ENCODE peak calls at places on chromosomes 11 and 22, in nine cellular contexts. One of them, this sample, is unnamed.

GRCh38 chr22:46010177-46010867 is 33.4 kb upstream of the WNT7B start:
- DNase-seq in testis: no peak
- DNase-seq in suprapubic skin: peak
- DNase-seq in breast epithelium: no peak
- DNase-seq in Panc1: no peak
- DNase-seq in cardiac fibroblast: peak
- DNase-seq in lung: no peak
- DNase-seq in pancreas: no peak
- DNase-seq in IMR-90: peak
- DNase-seq in this sample: no peak

GRCh38 chr11:116427903-116428637 is 344.7 kb downstream of the BUD13 start:
- DNase-seq in testis: peak
- DNase-seq in suprapubic skin: no peak
- DNase-seq in breast epithelium: no peak
- DNase-seq in Panc1: no peak
- DNase-seq in cardiac fibroblast: no peak
- DNase-seq in lung: no peak
- DNase-seq in pancreas: no peak
- DNase-seq in IMR-90: no peak
- DNase-seq in this sample: no peak

GRCh38 chr22:49004484-49005399 is 822.9 kb downstream of the BRD1 start:
- DNase-seq in testis: no peak
- DNase-seq in suprapubic skin: no peak
- DNase-seq in breast epithelium: no peak
- DNase-seq in Panc1: no peak
- DNase-seq in cardiac fibroblast: no peak
- DNase-seq in lung: no peak
- DNase-seq in pancreas: no peak
- DNase-seq in IMR-90: no peak
- DNase-seq in this sample: no peak

GRCh38 chr11:33044281-33044680 is 4.9 kb downstream of the TCP11L1 start:
- DNase-seq in testis: no peak
- DNase-seq in suprapubic skin: no peak
- DNase-seq in breast epithelium: no peak
- DNase-seq in Panc1: no peak
- DNase-seq in cardiac fibroblast: peak
- DNase-seq in lung: no peak
- DNase-seq in pancreas: no peak
- DNase-seq in IMR-90: peak
- DNase-seq in this sample: no peak

GRCh38 chr22:49968831-49969661 is 8.5 kb downstream of the PIM3 start:
- DNase-seq in testis: no peak
- DNase-seq in suprapubic skin: peak
- DNase-seq in breast epithelium: peak
- DNase-seq in Panc1: no peak
- DNase-seq in cardiac fibroblast: no peak
- DNase-seq in lung: no peak
- DNase-seq in pancreas: peak
- DNase-seq in IMR-90: no peak
- DNase-seq in this sample: no peak

GRCh38 chr11:90434858-90435257 is 212.0 kb upstream of the CHORDC1 start:
- DNase-seq in testis: peak
- DNase-seq in suprapubic skin: no peak
- DNase-seq in breast epithelium: no peak
- DNase-seq in Panc1: no peak
- DNase-seq in cardiac fibroblast: no peak
- DNase-seq in lung: no peak
- DNase-seq in pancreas: no peak
- DNase-seq in IMR-90: no peak
- DNase-seq in this sample: peak

GRCh38 chr11:32396991-32397390 is 38.3 kb downstream of the WT1 start:
- DNase-seq in testis: no peak
- DNase-seq in suprapubic skin: no peak
- DNase-seq in breast epithelium: no peak
- DNase-seq in Panc1: no peak
- DNase-seq in cardiac fibroblast: peak
- DNase-seq in lung: no peak
- DNase-seq in pancreas: no peak
- DNase-seq in IMR-90: no peak
- DNase-seq in this sample: no peak

GRCh38 chr11:109041876-109042275 is 377.0 kb downstream of the DDX10 start:
- DNase-seq in testis: no peak
- DNase-seq in suprapubic skin: no peak
- DNase-seq in breast epithelium: no peak
- DNase-seq in Panc1: no peak
- DNase-seq in cardiac fibroblast: no peak
- DNase-seq in lung: no peak
- DNase-seq in pancreas: no peak
- DNase-seq in IMR-90: peak
- DNase-seq in this sample: no peak

GRCh38 chr11:15157181-15157580 is 42.5 kb downstream of the INSC start:
- DNase-seq in testis: no peak
- DNase-seq in suprapubic skin: no peak
- DNase-seq in breast epithelium: no peak
- DNase-seq in Panc1: no peak
- DNase-seq in cardiac fibroblast: peak
- DNase-seq in lung: no peak
- DNase-seq in pancreas: no peak
- DNase-seq in IMR-90: peak
- DNase-seq in this sample: no peak

GRCh38 chr11:114606003-114606801 is 10.6 kb upstream of the NXPE4 start:
- DNase-seq in testis: no peak
- DNase-seq in suprapubic skin: no peak
- DNase-seq in breast epithelium: no peak
- DNase-seq in Panc1: no peak
- DNase-seq in cardiac fibroblast: peak
- DNase-seq in lung: no peak
- DNase-seq in pancreas: no peak
- DNase-seq in IMR-90: peak
- DNase-seq in this sample: peak

GRCh38 chr22:24039046-24039445 is 27.9 kb downstream of the CABIN1 start:
- DNase-seq in testis: no peak
- DNase-seq in suprapubic skin: no peak
- DNase-seq in breast epithelium: no peak
- DNase-seq in Panc1: no peak
- DNase-seq in cardiac fibroblast: no peak
- DNase-seq in lung: no peak
- DNase-seq in pancreas: no peak
- DNase-seq in IMR-90: no peak
- DNase-seq in this sample: no peak

GRCh38 chr22:49169074-49169744 is 658.5 kb downstream of the BRD1 start:
- DNase-seq in testis: no peak
- DNase-seq in suprapubic skin: no peak
- DNase-seq in breast epithelium: no peak
- DNase-seq in Panc1: no peak
- DNase-seq in cardiac fibroblast: no peak
- DNase-seq in lung: no peak
- DNase-seq in pancreas: no peak
- DNase-seq in IMR-90: no peak
- DNase-seq in this sample: no peak

GRCh38 chr11:106280041-106280440 is 202.6 kb downstream of the AASDHPPT start:
- DNase-seq in testis: no peak
- DNase-seq in suprapubic skin: no peak
- DNase-seq in breast epithelium: no peak
- DNase-seq in Panc1: no peak
- DNase-seq in cardiac fibroblast: no peak
- DNase-seq in lung: no peak
- DNase-seq in pancreas: no peak
- DNase-seq in IMR-90: no peak
- DNase-seq in this sample: no peak

GRCh38 chr22:33401291-33401690 is 343.1 kb upstream of the SYN3 start:
- DNase-seq in testis: no peak
- DNase-seq in suprapubic skin: no peak
- DNase-seq in breast epithelium: no peak
- DNase-seq in Panc1: no peak
- DNase-seq in cardiac fibroblast: peak
- DNase-seq in lung: no peak
- DNase-seq in pancreas: no peak
- DNase-seq in IMR-90: peak
- DNase-seq in this sample: no peak

GRCh38 chr11:44110231-44110679 is 14.8 kb downstream of the EXT2 start:
- DNase-seq in testis: peak
- DNase-seq in suprapubic skin: no peak
- DNase-seq in breast epithelium: peak
- DNase-seq in Panc1: no peak
- DNase-seq in cardiac fibroblast: peak
- DNase-seq in lung: peak
- DNase-seq in pancreas: peak
- DNase-seq in IMR-90: peak
- DNase-seq in this sample: no peak

GRCh38 chr22:35642305-35642741 is 5.9 kb upstream of the APOL6 start:
- DNase-seq in testis: peak
- DNase-seq in suprapubic skin: no peak
- DNase-seq in breast epithelium: no peak
- DNase-seq in Panc1: no peak
- DNase-seq in cardiac fibroblast: no peak
- DNase-seq in lung: no peak
- DNase-seq in pancreas: no peak
- DNase-seq in IMR-90: peak
- DNase-seq in this sample: no peak
- TF ChIP-seq CTCF in testis: no peak
- TF ChIP-seq CTCF in suprapubic skin: no peak
- TF ChIP-seq CTCF in breast epithelium: no peak
- TF ChIP-seq CTCF in Panc1: no peak
- TF ChIP-seq CTCF in cardiac fibroblast: no peak
- TF ChIP-seq CTCF in lung: no peak
- TF ChIP-seq CTCF in pancreas: no peak
- TF ChIP-seq CTCF in IMR-90: no peak
- TF ChIP-seq CTCF in this sample: no peak

DNA sequence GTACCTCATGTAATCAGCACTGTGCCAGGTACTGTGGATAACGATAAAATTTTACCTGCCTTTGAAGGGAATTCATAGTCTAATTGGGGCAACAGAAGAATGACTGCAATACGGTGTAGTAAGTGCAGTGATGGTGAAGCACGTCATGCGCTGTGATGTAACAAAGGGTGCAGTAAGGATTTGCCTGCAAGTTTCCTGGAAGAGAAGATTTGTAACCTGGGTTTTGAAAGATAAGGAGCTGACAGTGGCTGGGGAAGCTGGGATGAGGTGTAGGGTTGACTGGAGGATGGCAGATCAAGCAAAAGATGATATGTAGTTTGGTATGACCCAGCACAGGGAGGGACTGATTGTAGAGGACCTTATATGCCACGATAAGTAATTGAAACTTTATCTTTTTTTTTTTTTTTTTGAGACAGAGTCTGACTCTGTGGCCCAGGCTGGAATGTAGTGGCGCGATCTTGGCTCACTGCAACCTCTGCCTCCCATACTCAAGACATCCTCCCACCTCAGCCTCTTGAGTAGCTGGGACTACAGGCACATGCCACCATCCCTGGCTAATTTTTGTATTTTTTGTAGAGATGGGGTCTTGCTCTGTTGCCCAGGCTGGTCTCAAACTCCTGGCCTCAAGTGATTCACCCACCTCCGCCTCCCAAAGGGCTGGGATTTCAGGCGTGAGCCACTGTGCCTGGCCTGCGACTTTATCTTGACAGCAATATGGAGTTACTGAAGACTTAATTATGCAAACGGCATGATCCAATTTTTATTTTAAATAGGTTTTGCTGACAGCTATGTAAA is 11.3 kb downstream of the SDHD start:
- DNase-seq in testis: no peak
- DNase-seq in suprapubic skin: no peak
- DNase-seq in breast epithelium: no peak
- DNase-seq in Panc1: no peak
- DNase-seq in cardiac fibroblast: no peak
- DNase-seq in lung: no peak
- DNase-seq in pancreas: no peak
- DNase-seq in IMR-90: no peak
- DNase-seq in this sample: no peak
- TF ChIP-seq CTCF in testis: no peak
- TF ChIP-seq CTCF in suprapubic skin: no peak
- TF ChIP-seq CTCF in breast epithelium: no peak
- TF ChIP-seq CTCF in Panc1: no peak
- TF ChIP-seq CTCF in cardiac fibroblast: no peak
- TF ChIP-seq CTCF in lung: no peak
- TF ChIP-seq CTCF in pancreas: no peak
- TF ChIP-seq CTCF in IMR-90: no peak
- TF ChIP-seq CTCF in this sample: no peak

DNA sequence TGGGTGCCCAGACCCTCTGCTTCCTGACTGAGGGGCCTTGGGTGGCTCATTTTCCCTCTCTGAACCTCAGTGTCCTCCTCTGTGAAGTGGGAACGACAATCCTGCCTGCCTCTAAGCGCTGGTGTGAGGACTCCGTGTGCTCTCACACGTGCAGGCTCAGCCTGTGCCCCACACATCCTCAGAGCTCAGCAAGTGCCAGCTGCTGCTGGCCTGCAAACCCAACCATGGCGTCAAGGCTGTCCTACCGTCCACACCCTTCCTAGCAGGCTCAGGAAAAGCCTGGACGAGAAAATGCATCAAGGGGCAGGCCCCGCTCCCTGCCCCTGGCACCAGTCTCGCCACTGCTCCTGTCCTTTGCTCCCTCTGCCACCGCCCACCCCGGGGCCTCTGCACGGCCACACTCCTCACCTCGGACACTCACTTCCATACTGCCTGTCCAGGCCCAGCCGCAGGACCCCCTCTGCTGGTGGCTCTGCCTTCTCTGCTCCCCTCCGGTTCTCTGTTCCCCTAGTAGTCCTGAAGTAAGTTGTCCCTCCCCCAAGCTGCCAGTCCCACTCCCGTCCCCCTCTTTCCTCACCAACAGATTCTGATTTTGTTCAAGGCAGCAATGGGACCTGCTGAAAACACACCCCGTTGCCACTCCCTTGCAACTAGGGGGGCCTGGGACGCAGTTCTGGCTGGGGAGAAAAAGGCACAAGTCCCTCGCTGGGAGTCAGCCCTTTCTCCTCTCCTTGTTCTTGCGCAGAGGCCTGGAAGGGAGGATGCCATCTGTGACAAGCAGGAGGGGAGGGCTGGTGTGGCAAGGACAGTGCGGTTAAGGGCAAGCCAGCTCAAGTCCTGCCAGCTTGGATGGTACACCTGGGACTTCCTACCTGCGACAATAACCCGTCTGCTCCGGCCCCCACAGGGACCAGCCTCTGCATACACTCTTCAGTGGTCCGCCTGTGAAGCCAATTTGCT is 62.2 kb downstream of the ARFGAP3 start:
- DNase-seq in testis: no peak
- DNase-seq in suprapubic skin: no peak
- DNase-seq in breast epithelium: no peak
- DNase-seq in Panc1: no peak
- DNase-seq in cardiac fibroblast: no peak
- DNase-seq in lung: no peak
- DNase-seq in pancreas: no peak
- DNase-seq in IMR-90: no peak
- DNase-seq in this sample: no peak
- TF ChIP-seq CTCF in testis: no peak
- TF ChIP-seq CTCF in suprapubic skin: no peak
- TF ChIP-seq CTCF in breast epithelium: no peak
- TF ChIP-seq CTCF in Panc1: no peak
- TF ChIP-seq CTCF in cardiac fibroblast: peak
- TF ChIP-seq CTCF in lung: no peak
- TF ChIP-seq CTCF in pancreas: no peak
- TF ChIP-seq CTCF in IMR-90: no peak
- TF ChIP-seq CTCF in this sample: no peak

DNA sequence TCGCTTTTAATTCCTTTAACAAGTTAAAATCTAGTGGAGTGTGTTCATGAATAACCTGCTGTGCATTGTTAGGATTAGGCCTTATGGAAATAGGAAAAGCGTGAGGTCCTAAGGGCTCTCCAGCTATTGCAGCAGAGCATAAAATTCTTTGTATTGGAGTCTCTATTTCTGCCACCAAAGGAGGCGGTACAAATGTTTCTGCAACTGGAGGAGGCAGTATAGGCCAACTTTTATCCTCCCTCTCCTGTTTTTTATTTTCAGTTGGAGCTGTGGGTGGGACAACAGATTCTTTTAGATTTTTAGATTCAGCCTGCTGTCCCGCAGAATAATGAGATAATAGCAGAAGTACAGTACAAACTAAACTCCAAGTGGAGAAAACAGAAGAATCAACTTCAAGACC is 26.2 kb downstream of the OR10A6 start:
- DNase-seq in testis: no peak
- DNase-seq in suprapubic skin: no peak
- DNase-seq in breast epithelium: no peak
- DNase-seq in Panc1: no peak
- DNase-seq in cardiac fibroblast: peak
- DNase-seq in lung: no peak
- DNase-seq in pancreas: no peak
- DNase-seq in IMR-90: peak
- DNase-seq in this sample: no peak
- TF ChIP-seq CTCF in testis: no peak
- TF ChIP-seq CTCF in suprapubic skin: no peak
- TF ChIP-seq CTCF in breast epithelium: no peak
- TF ChIP-seq CTCF in Panc1: peak
- TF ChIP-seq CTCF in cardiac fibroblast: peak
- TF ChIP-seq CTCF in lung: no peak
- TF ChIP-seq CTCF in pancreas: no peak
- TF ChIP-seq CTCF in IMR-90: peak
- TF ChIP-seq CTCF in this sample: peak